ENCODE peak calls at places on chromosomes 4 and X, in six cellular contexts. One of them, this sample, is unnamed. For H3K36me3, the result is how much of the 10 kb centered on the place peaks cover.

GRCh38 chrX:38991656-38992558 is 190.6 kb downstream of the MID1IP1 start:
- DNase-seq in neuronal stem cell: no peak
- DNase-seq in esophagus muscularis mucosa: no peak
- DNase-seq in SK-N-SH: no peak
- DNase-seq in SJSA1: no peak
- DNase-seq in heart right ventricle: no peak
- DNase-seq in this sample: no peak

GRCh38 chr4:95232358-95233156 is 316.2 kb downstream of the UNC5C start:
- DNase-seq in SJSA1: peak
- DNase-seq in SK-N-SH: no peak
- DNase-seq in esophagus muscularis mucosa: no peak
- DNase-seq in heart right ventricle: no peak
- DNase-seq in neuronal stem cell: no peak
- DNase-seq in this sample: no peak

GRCh38 chr4:156723951-156724668 is 247.5 kb downstream of the PDGFC start:
- DNase-seq in heart right ventricle: no peak
- DNase-seq in esophagus muscularis mucosa: no peak
- DNase-seq in SK-N-SH: no peak
- DNase-seq in neuronal stem cell: no peak
- DNase-seq in SJSA1: no peak
- DNase-seq in this sample: no peak

GRCh38 chr4:105145913-105146285 is 777 bp upstream of the TET2 start:
- DNase-seq in SJSA1: no peak
- DNase-seq in SK-N-SH: no peak
- DNase-seq in esophagus muscularis mucosa: no peak
- DNase-seq in heart right ventricle: peak
- DNase-seq in neuronal stem cell: peak
- DNase-seq in this sample: no peak

GRCh38 chrX:129522184-129523059 is 868 bp downstream of the SMARCA1 start:
- DNase-seq in SK-N-SH: peak
- DNase-seq in esophagus muscularis mucosa: no peak
- DNase-seq in heart right ventricle: peak
- DNase-seq in SJSA1: peak
- DNase-seq in neuronal stem cell: peak
- DNase-seq in this sample: peak

GRCh38 chr4:75990129-75990528 is 616 bp downstream of the SDAD1 start:
- DNase-seq in SK-N-SH: peak
- DNase-seq in SJSA1: peak
- DNase-seq in neuronal stem cell: no peak
- DNase-seq in esophagus muscularis mucosa: peak
- DNase-seq in heart right ventricle: no peak
- DNase-seq in this sample: peak

GRCh38 chr4:176238819-176239218 is 30.2 kb downstream of the ASB5 start:
- DNase-seq in SK-N-SH: no peak
- DNase-seq in SJSA1: peak
- DNase-seq in heart right ventricle: no peak
- DNase-seq in neuronal stem cell: no peak
- DNase-seq in esophagus muscularis mucosa: no peak
- DNase-seq in this sample: peak

GRCh38 chr4:70838972-70839536 is 636 bp downstream of the GRSF1 start:
- DNase-seq in SK-N-SH: peak
- DNase-seq in esophagus muscularis mucosa: peak
- DNase-seq in SJSA1: peak
- DNase-seq in heart right ventricle: peak
- DNase-seq in neuronal stem cell: peak
- DNase-seq in this sample: peak

GRCh38 chr4:150078996-150079581 is 844 bp downstream of the DCLK2 start:
- DNase-seq in neuronal stem cell: peak
- DNase-seq in esophagus muscularis mucosa: no peak
- DNase-seq in SK-N-SH: peak
- DNase-seq in SJSA1: no peak
- DNase-seq in heart right ventricle: peak
- DNase-seq in this sample: peak

GRCh38 chr4:124104101-124104500 is 608.4 kb downstream of the ANKRD50 start:
- DNase-seq in SJSA1: no peak
- DNase-seq in esophagus muscularis mucosa: no peak
- DNase-seq in SK-N-SH: no peak
- DNase-seq in neuronal stem cell: no peak
- DNase-seq in heart right ventricle: no peak
- DNase-seq in this sample: no peak

GRCh38 chr4:185803015-185803414 is 9.0 kb downstream of the SORBS2 start:
- DNase-seq in SJSA1: no peak
- DNase-seq in heart right ventricle: no peak
- DNase-seq in neuronal stem cell: no peak
- DNase-seq in esophagus muscularis mucosa: peak
- DNase-seq in SK-N-SH: peak
- DNase-seq in this sample: no peak

GRCh38 chr4:42482516-42483327 is 85.4 kb downstream of the SHISA3 start:
- DNase-seq in heart right ventricle: no peak
- DNase-seq in SK-N-SH: peak
- DNase-seq in SJSA1: no peak
- DNase-seq in esophagus muscularis mucosa: no peak
- DNase-seq in neuronal stem cell: no peak
- DNase-seq in this sample: no peak
- H3K36me3 ChIP-seq in heart right ventricle: under half
- H3K36me3 ChIP-seq in SK-N-SH: under half
- H3K36me3 ChIP-seq in SJSA1: under half
- H3K36me3 ChIP-seq in esophagus muscularis mucosa: under half
- H3K36me3 ChIP-seq in neuronal stem cell: under half
- H3K36me3 ChIP-seq in this sample: under half

DNA sequence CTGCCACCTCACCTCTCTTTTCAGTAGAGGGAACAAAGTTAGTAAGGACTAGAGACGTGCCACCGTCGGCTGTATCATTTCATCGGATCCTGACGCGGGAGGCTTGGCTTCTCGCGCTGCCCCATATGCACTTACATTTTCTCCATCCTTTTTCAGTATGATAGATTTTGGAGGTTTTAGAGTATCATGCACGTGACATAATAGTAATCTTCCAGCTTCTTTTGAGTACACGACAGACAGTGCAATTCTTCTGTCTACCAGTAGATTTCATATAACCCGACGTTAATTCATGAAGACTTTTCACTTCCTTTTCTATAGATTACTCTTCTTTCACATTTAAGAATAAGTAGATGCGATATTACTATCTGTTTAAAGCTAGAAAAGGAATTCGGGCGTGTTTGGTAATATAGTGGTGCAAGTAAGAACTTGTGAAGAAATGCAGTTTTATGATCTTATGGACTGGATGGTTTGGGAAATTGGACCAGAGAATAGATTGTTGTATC is 995 bp downstream of the CDS1 start:
- DNase-seq in esophagus muscularis mucosa: no peak
- DNase-seq in SK-N-SH: peak
- DNase-seq in heart right ventricle: no peak
- DNase-seq in SJSA1: no peak
- DNase-seq in neuronal stem cell: no peak
- DNase-seq in this sample: no peak
- H3K27ac ChIP-seq in esophagus muscularis mucosa: peak
- H3K27ac ChIP-seq in SK-N-SH: no peak
- H3K27ac ChIP-seq in heart right ventricle: no peak
- H3K27ac ChIP-seq in SJSA1: no peak
- H3K27ac ChIP-seq in neuronal stem cell: no peak
- H3K27ac ChIP-seq in this sample: no peak

DNA sequence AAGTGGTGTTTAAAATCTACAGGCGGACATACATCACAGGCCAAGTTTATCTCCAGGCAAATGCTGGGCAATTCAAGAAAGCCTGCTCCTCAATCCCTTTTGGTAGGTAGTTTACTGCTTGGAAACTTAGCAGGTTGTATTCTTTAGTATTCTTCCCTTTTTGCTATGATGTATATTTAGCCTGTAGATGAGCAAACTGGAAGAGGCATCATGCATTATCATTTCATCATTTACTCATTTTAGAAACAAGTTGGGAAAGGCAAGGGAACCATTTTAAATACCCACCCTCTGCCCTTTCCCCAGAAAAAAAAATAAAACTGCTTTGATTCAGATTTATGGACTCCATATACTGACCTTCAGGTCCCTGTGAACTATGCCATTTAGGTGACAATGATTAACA is 213.2 kb downstream of the CAMK2D start:
- DNase-seq in SJSA1: no peak
- DNase-seq in SK-N-SH: no peak
- DNase-seq in esophagus muscularis mucosa: no peak
- DNase-seq in neuronal stem cell: no peak
- DNase-seq in heart right ventricle: no peak
- DNase-seq in this sample: no peak
- H3K4me3 ChIP-seq in SJSA1: no peak
- H3K4me3 ChIP-seq in SK-N-SH: no peak
- H3K4me3 ChIP-seq in esophagus muscularis mucosa: no peak
- H3K4me3 ChIP-seq in neuronal stem cell: no peak
- H3K4me3 ChIP-seq in heart right ventricle: no peak
- H3K4me3 ChIP-seq in this sample: no peak

GRCh38 chr4:39308576-39308975 is 57.6 kb downstream of the RFC1 start:
- DNase-seq in neuronal stem cell: no peak
- DNase-seq in SK-N-SH: no peak
- DNase-seq in heart right ventricle: no peak
- DNase-seq in SJSA1: no peak
- DNase-seq in esophagus muscularis mucosa: no peak
- DNase-seq in this sample: no peak

GRCh38 chr4:39312821-39313220 is 53.3 kb downstream of the RFC1 start:
- DNase-seq in SJSA1: no peak
- DNase-seq in heart right ventricle: no peak
- DNase-seq in neuronal stem cell: no peak
- DNase-seq in SK-N-SH: no peak
- DNase-seq in esophagus muscularis mucosa: no peak
- DNase-seq in this sample: no peak
- H3K36me3 ChIP-seq in SJSA1: under half
- H3K36me3 ChIP-seq in heart right ventricle: under half
- H3K36me3 ChIP-seq in neuronal stem cell: under half
- H3K36me3 ChIP-seq in SK-N-SH: half or more
- H3K36me3 ChIP-seq in esophagus muscularis mucosa: half or more
- H3K36me3 ChIP-seq in this sample: under half

GRCh38 chrX:5054852-5055251 is 1173.8 kb downstream of the NLGN4X start:
- DNase-seq in SJSA1: no peak
- DNase-seq in neuronal stem cell: no peak
- DNase-seq in heart right ventricle: no peak
- DNase-seq in esophagus muscularis mucosa: no peak
- DNase-seq in SK-N-SH: no peak
- DNase-seq in this sample: no peak

GRCh38 chrX:5051831-5052491 is 1176.7 kb downstream of the NLGN4X start:
- DNase-seq in SK-N-SH: no peak
- DNase-seq in heart right ventricle: no peak
- DNase-seq in esophagus muscularis mucosa: no peak
- DNase-seq in neuronal stem cell: no peak
- DNase-seq in SJSA1: peak
- DNase-seq in this sample: peak
- H3K27ac ChIP-seq in SK-N-SH: peak
- H3K27ac ChIP-seq in heart right ventricle: no peak
- H3K27ac ChIP-seq in esophagus muscularis mucosa: peak
- H3K27ac ChIP-seq in neuronal stem cell: no peak
- H3K27ac ChIP-seq in SJSA1: peak
- H3K27ac ChIP-seq in this sample: peak

DNA sequence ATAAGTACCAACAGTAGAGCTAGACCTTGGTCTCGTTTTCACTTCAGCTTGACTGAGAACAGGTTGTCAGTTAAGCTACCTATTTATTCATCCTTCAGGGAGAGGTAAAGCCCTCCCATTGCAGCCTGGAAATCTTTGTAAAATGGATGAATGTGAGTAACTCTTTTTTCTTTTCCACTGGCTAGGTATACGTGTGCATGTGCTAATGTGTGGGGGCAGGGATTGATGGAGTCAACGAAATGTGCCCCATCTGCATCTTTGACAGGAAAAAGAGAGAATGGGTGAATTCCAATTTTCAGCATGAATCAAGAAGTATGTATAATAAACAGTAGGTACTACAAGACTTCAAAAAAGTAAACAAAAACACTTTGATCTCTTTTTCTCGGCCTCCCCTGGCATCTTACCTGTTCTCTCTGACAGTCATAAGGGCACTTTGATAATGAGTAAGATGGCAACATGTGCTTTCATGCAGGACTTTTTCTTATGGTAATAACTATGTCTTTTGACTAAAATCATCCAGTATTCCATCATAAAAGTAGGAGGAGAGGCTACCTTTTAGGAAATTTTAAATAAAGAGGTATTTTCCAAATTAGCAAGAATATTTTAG is at the start of gene IL21:
- DNase-seq in heart right ventricle: no peak
- DNase-seq in esophagus muscularis mucosa: no peak
- DNase-seq in neuronal stem cell: no peak
- DNase-seq in SK-N-SH: no peak
- DNase-seq in SJSA1: no peak
- DNase-seq in this sample: no peak
- H3K4me3 ChIP-seq in heart right ventricle: no peak
- H3K4me3 ChIP-seq in esophagus muscularis mucosa: no peak
- H3K4me3 ChIP-seq in neuronal stem cell: no peak
- H3K4me3 ChIP-seq in SK-N-SH: no peak
- H3K4me3 ChIP-seq in SJSA1: no peak
- H3K4me3 ChIP-seq in this sample: no peak

GRCh38 chr4:139676913-139677585 is 11.4 kb downstream of the MGST2 start:
- DNase-seq in heart right ventricle: no peak
- DNase-seq in neuronal stem cell: no peak
- DNase-seq in SK-N-SH: no peak
- DNase-seq in esophagus muscularis mucosa: no peak
- DNase-seq in SJSA1: no peak
- DNase-seq in this sample: no peak
- H3K36me3 ChIP-seq in heart right ventricle: under half
- H3K36me3 ChIP-seq in neuronal stem cell: under half
- H3K36me3 ChIP-seq in SK-N-SH: under half
- H3K36me3 ChIP-seq in esophagus muscularis mucosa: under half
- H3K36me3 ChIP-seq in SJSA1: under half
- H3K36me3 ChIP-seq in this sample: under half

GRCh38 chrX:12949927-12950656 is 24.8 kb upstream of the TMSB4X start:
- DNase-seq in SJSA1: peak
- DNase-seq in esophagus muscularis mucosa: no peak
- DNase-seq in SK-N-SH: no peak
- DNase-seq in neuronal stem cell: no peak
- DNase-seq in heart right ventricle: peak
- DNase-seq in this sample: peak

GRCh38 chrX:12949205-12949926 is 25.5 kb upstream of the TMSB4X start:
- DNase-seq in SK-N-SH: no peak
- DNase-seq in esophagus muscularis mucosa: no peak
- DNase-seq in neuronal stem cell: no peak
- DNase-seq in heart right ventricle: no peak
- DNase-seq in SJSA1: no peak
- DNase-seq in this sample: no peak

GRCh38 chrX:12953420-12953819 is 21.5 kb upstream of the TMSB4X start:
- DNase-seq in SJSA1: no peak
- DNase-seq in SK-N-SH: no peak
- DNase-seq in esophagus muscularis mucosa: no peak
- DNase-seq in heart right ventricle: no peak
- DNase-seq in neuronal stem cell: no peak
- DNase-seq in this sample: no peak

GRCh38 chrX:12950851-12951589 is 23.9 kb upstream of the TMSB4X start:
- DNase-seq in esophagus muscularis mucosa: no peak
- DNase-seq in SJSA1: no peak
- DNase-seq in heart right ventricle: peak
- DNase-seq in neuronal stem cell: no peak
- DNase-seq in SK-N-SH: peak
- DNase-seq in this sample: no peak

GRCh38 chrX:12951590-12951965 is 23.3 kb upstream of the TMSB4X start:
- DNase-seq in esophagus muscularis mucosa: no peak
- DNase-seq in heart right ventricle: no peak
- DNase-seq in SK-N-SH: no peak
- DNase-seq in SJSA1: no peak
- DNase-seq in neuronal stem cell: no peak
- DNase-seq in this sample: no peak
- H3K27ac ChIP-seq in esophagus muscularis mucosa: no peak
- H3K27ac ChIP-seq in heart right ventricle: no peak
- H3K27ac ChIP-seq in SK-N-SH: peak
- H3K27ac ChIP-seq in SJSA1: no peak
- H3K27ac ChIP-seq in neuronal stem cell: no peak
- H3K27ac ChIP-seq in this sample: no peak

This sample was measured in brain microvascular endothelial cell.